ENCODE peak calls at places on chromosomes 16 and 17, in nine cellular contexts. Y is CD8-positive, alpha-beta memory T cell; C is nucleus accumbens; X is NCI-H1105; Z is sigmoid colon; K is stimulated activated CD8-positive, alpha-beta memory T cell treated with anti-CD3 and anti-CD28 coated beads, Interleukin-2, amount 100 ng/mL, for 48 hours; O is cardiac fibroblast; B is WTC11; A is caudate nucleus. E is an unnamed sample.

GRCh38 chr17:20300399-20301037 is 166.8 kb downstream of the LGALS9B start:
- DNase-seq in Y (no peak), C (peak), X (no peak), Z (peak), K (no peak), O (peak), B (no peak), A (no peak), E (no peak)

GRCh38 chr17:29760771-29761682 is 138.3 kb upstream of the CORO6 start:
- DNase-seq in Y (peak), C (peak), X (peak), Z (peak), K (peak), O (peak), B (peak), A (peak), E (peak)

GRCh38 chr17:41919165-41919817 is 540 bp upstream of the ACLY start:
- DNase-seq in Y (no peak), C (no peak), X (peak), Z (no peak), K (no peak), O (no peak), B (peak), A (no peak), E (no peak)

GRCh38 chr17:56284501-56284900 is 131.2 kb downstream of the ANKFN1 start:
- DNase-seq in Y (no peak), C (no peak), X (no peak), Z (no peak), K (no peak), O (no peak), B (no peak), A (no peak), E (no peak)

GRCh38 chr17:73604046-73604445 is 40.2 kb downstream of the SDK2 start:
- DNase-seq in Y (no peak), C (no peak), X (no peak), Z (no peak), K (no peak), O (no peak), B (no peak), A (no peak), E (no peak)

GRCh38 chr16:12793120-12793889 is 10.4 kb downstream of the CPPED1 start:
- DNase-seq in Y (no peak), C (no peak), X (no peak), Z (no peak), K (no peak), O (no peak), B (peak), A (no peak), E (no peak)

GRCh38 chr17:68497885-68498319 is 14.3 kb upstream of the PRKAR1A start:
- DNase-seq in Y (no peak), C (no peak), X (no peak), Z (no peak), K (no peak), O (no peak), B (no peak), A (no peak), E (no peak)

GRCh38 chr16:48291754-48292153 is 44.4 kb upstream of the ABCC11 start:
- DNase-seq in Y (no peak), C (no peak), X (no peak), Z (no peak), K (no peak), O (no peak), B (no peak), A (no peak), E (no peak)

GRCh38 chr17:12664894-12665262 is 812 bp upstream of the MYOCD start:
- DNase-seq in Y (no peak), C (no peak), X (no peak), Z (no peak), K (no peak), O (no peak), B (no peak), A (no peak), E (no peak)

GRCh38 chr17:17364338-17364667 is 61.1 kb downstream of the NT5M start:
- DNase-seq in Y (no peak), C (no peak), X (no peak), Z (peak), K (no peak), O (no peak), B (no peak), A (no peak), E (no peak)

GRCh38 chr17:50661348-50661747 is 26.7 kb downstream of the ABCC3 start:
- DNase-seq in Y (no peak), C (no peak), X (no peak), Z (no peak), K (no peak), O (no peak), B (no peak), A (no peak), E (no peak)

GRCh38 chr17:38912221-38912813 is 13.1 kb upstream of the LASP1NB start:
- DNase-seq in Y (no peak), C (no peak), X (no peak), Z (peak), K (no peak), O (peak), B (no peak), A (no peak), E (peak)

GRCh38 chr16:84471316-84471715 is 33.1 kb downstream of the MEAK7 start:
- DNase-seq in Y (no peak), C (no peak), X (no peak), Z (no peak), K (no peak), O (no peak), B (no peak), A (no peak), E (no peak)

GRCh38 chr16:2535644-2536021 is 2.2 kb upstream of the PDPK1 start:
- DNase-seq in Y (no peak), C (no peak), X (no peak), Z (peak), K (no peak), O (peak), B (no peak), A (no peak), E (no peak)

GRCh38 chr16:84928679-84929420 is 82.5 kb downstream of the ZDHHC7 start:
- DNase-seq in Y (no peak), C (no peak), X (no peak), Z (peak), K (no peak), O (peak), B (no peak), A (no peak), E (no peak)

GRCh38 chr17:37310940-37311339 is 64.8 kb upstream of the C17orf78 start:
- DNase-seq in Y (no peak), C (no peak), X (no peak), Z (no peak), K (no peak), O (no peak), B (no peak), A (no peak), E (no peak)

GRCh38 chr16:2239231-2239675 is 3.0 kb downstream of the DNASE1L2 start:
- DNase-seq in Y (no peak), C (no peak), X (no peak), Z (no peak), K (no peak), O (peak), B (no peak), A (no peak), E (no peak)

GRCh38 chr17:15507896-15508295 is 40.5 kb upstream of the CDRT4 start:
- DNase-seq in Y (no peak), C (no peak), X (no peak), Z (no peak), K (no peak), O (no peak), B (no peak), A (no peak), E (no peak)

GRCh38 chr17:82408938-82409318 is 9.2 kb upstream of the HEXD start:
- DNase-seq in Y (no peak), C (no peak), X (no peak), Z (no peak), K (no peak), O (no peak), B (no peak), A (no peak), E (no peak)

GRCh38 chr17:45170976-45171337 is 9.3 kb downstream of the HEXIM2 start:
- DNase-seq in Y (no peak), C (no peak), X (no peak), Z (peak), K (no peak), O (peak), B (no peak), A (no peak), E (peak)

GRCh38 chr16:54998834-54999233 is 68.2 kb downstream of the IRX5 start:
- DNase-seq in Y (no peak), C (no peak), X (no peak), Z (no peak), K (no peak), O (no peak), B (no peak), A (no peak), E (no peak)

E was measured in cerebellar cortex.